ENCODE peak calls at places on chromosomes 2 and 18, in four cellular contexts. U is HEK293T, J is NT2/D1, C is HepG2. N is an unnamed sample.

GRCh38 chr2:152504618-152505017 is 169.6 kb downstream of the FMNL2 start:
- DNase-seq in C (no peak), U (no peak), J (no peak), N (no peak)

GRCh38 chr2:230677182-230677946 is 35.3 kb upstream of the CAB39 start:
- DNase-seq in J (no peak), C (no peak), U (no peak), N (no peak)

GRCh38 chr2:239249781-239250180 is 151.0 kb downstream of the HDAC4 start:
- DNase-seq in J (no peak), C (no peak), U (no peak), N (no peak)

GRCh38 chr2:445896-446295 is 158.0 kb upstream of the ALKAL2 start:
- DNase-seq in C (no peak), J (no peak), U (no peak), N (no peak)

GRCh38 chr18:54127759-54128378 is 96.6 kb downstream of the MBD2 start:
- DNase-seq in C (peak), U (peak), J (peak), N (no peak)

GRCh38 chr2:19205983-19206533 is 152.4 kb downstream of the OSR1 start:
- DNase-seq in U (no peak), J (no peak), C (no peak), N (no peak)

GRCh38 chr2:10720983-10721343 is 467 bp upstream of the ATP6V1C2 start:
- DNase-seq in U (no peak), J (no peak), C (no peak), N (no peak)

GRCh38 chr2:132850688-132851087 is 180.7 kb upstream of the LYPD1 start:
- DNase-seq in U (no peak), J (no peak), C (no peak), N (no peak)

GRCh38 chr18:29002747-29003146 is 825.8 kb upstream of the CDH2 start:
- DNase-seq in U (no peak), J (no peak), C (no peak), N (no peak)

GRCh38 chr18:78664048-78664447 is 315.6 kb upstream of the SALL3 start:
- DNase-seq in U (no peak), J (no peak), C (no peak), N (no peak)

GRCh38 chr2:138274421-138275291 is 226.9 kb upstream of the SPOPL start:
- DNase-seq in C (no peak), U (no peak), J (no peak), N (no peak)

GRCh38 chr2:37324786-37325624 is at the start of gene PRKD3:
- DNase-seq in U (peak), J (no peak), C (peak), N (peak)

GRCh38 chr2:27298391-27299080 is 9.7 kb downstream of the UCN start:
- DNase-seq in C (no peak), J (no peak), U (no peak), N (no peak)

GRCh38 chr2:203808041-203808750 is 59.4 kb upstream of the CTLA4 start:
- DNase-seq in J (no peak), C (no peak), U (no peak), N (no peak)

GRCh38 chr2:68336192-68336591 is 16.4 kb upstream of the CNRIP1 start:
- DNase-seq in C (no peak), U (no peak), J (no peak), N (no peak)

GRCh38 chr2:128492966-128493811 is 174.5 kb upstream of the HS6ST1 start:
- DNase-seq in C (no peak), J (no peak), U (no peak), N (peak)

GRCh38 chr18:4107049-4107459 is 348.1 kb downstream of the DLGAP1 start:
- DNase-seq in C (no peak), U (no peak), J (no peak), N (no peak)

GRCh38 chr2:28772351-28772750 is 20.7 kb downstream of the PPP1CB start:
- DNase-seq in C (no peak), U (no peak), J (no peak), N (no peak)

GRCh38 chr18:48786621-48787522 is 163.9 kb downstream of the SMAD7 start:
- DNase-seq in J (no peak), C (no peak), U (no peak), N (no peak)

GRCh38 chr2:167925775-167926174 is 321.6 kb downstream of the STK39 start:
- DNase-seq in C (no peak), U (no peak), J (no peak), N (no peak)

GRCh38 chr18:231563-231962 is 36.3 kb downstream of the THOC1 start:
- DNase-seq in J (no peak), U (no peak), C (no peak), N (no peak)

GRCh38 chr18:70907673-70908072 is 618.8 kb downstream of the SOCS6 start:
- DNase-seq in U (no peak), C (no peak), J (no peak), N (no peak)

GRCh38 chr2:231058761-231059550 is 2.3 kb downstream of the PSMD1 start:
- DNase-seq in J (no peak), U (no peak), C (no peak), N (no peak)

GRCh38 chr18:46754188-46754587 is 2.7 kb downstream of the ST8SIA5 start:
- DNase-seq in J (no peak), C (no peak), U (no peak), N (no peak)

GRCh38 chr18:46754661-46755292 is 2.1 kb downstream of the ST8SIA5 start:
- DNase-seq in C (peak), U (no peak), J (no peak), N (peak)

GRCh38 chr18:46748466-46748865 is 8.4 kb downstream of the ST8SIA5 start:
- DNase-seq in U (no peak), J (no peak), C (no peak), N (no peak)

GRCh38 chr18:46751882-46752281 is 5.0 kb downstream of the ST8SIA5 start:
- DNase-seq in J (no peak), U (no peak), C (no peak), N (no peak)

DNA sequence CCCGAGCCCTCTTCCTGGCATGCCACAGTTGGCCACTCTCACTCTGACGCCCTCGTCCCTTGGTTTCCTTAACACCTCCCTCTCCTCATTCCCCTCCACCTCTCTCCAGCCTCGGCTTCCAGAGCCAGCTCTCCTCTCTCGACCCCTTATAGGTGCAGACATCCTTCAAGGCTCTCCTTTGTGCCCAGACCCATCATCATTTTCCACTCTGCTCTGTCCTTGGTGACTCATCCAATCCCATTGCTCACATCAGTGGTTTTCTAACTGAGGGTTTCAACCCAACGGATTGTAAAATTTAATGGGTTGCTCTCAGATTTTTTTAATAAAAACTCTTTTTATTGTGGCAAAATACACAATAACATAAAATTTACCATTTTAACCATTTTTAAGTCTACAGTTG is 6.2 kb downstream of the ST8SIA5 start:
- DNase-seq in C (no peak), U (no peak), J (no peak), N (no peak)
- TF ChIP-seq SUZ12 in C (no peak), U (no peak), J (no peak), N (no peak)

GRCh38 chr2:221514305-221515040 is 57.6 kb downstream of the EPHA4 start:
- DNase-seq in J (no peak), U (no peak), C (no peak), N (no peak)
- TF ChIP-seq SUZ12 in J (no peak), U (no peak), C (no peak), N (no peak)

GRCh38 chr2:72603481-72603880 is 222.4 kb downstream of the EXOC6B start:
- DNase-seq in C (no peak), U (no peak), J (no peak), N (no peak)
- TF ChIP-seq SUZ12 in C (no peak), U (no peak), J (no peak), N (no peak)

GRCh38 chr2:109098251-109098920 is 30.6 kb upstream of the SH3RF3 start:
- DNase-seq in J (no peak), U (no peak), C (no peak), N (no peak)
- TF ChIP-seq SUZ12 in J (no peak), U (no peak), C (no peak), N (no peak)

N was measured in H1.